ENCODE peak calls at places on chromosomes 3 and 15, in four cellular contexts. Z, B, U and C are unnamed samples.

GRCh38 chr3:190017575-190018288 is 103.0 kb downstream of the P3H2 start:
- DNase-seq in Z (no peak), B (no peak), U (no peak), C (no peak)

GRCh38 chr3:65795166-65795565 is 243.6 kb downstream of the MAGI1 start:
- DNase-seq in Z (no peak), B (no peak), U (no peak), C (no peak)

GRCh38 chr3:127266186-127266585 is 21.7 kb downstream of the PRR20G start:
- DNase-seq in Z (no peak), B (no peak), U (no peak), C (no peak)

GRCh38 chr3:127484601-127485388 is 105.7 kb downstream of the TPRA1 start:
- DNase-seq in Z (no peak), B (no peak), U (no peak), C (no peak)

GRCh38 chr3:107943860-107944543 is 146.8 kb downstream of the CD47 start:
- DNase-seq in Z (no peak), B (no peak), U (no peak), C (no peak)

GRCh38 chr15:74812533-74812932 is at the start of gene LMAN1L:
- DNase-seq in Z (no peak), B (no peak), U (no peak), C (no peak)

GRCh38 chr3:95289295-95289694 is 1226.4 kb downstream of the NSUN3 start:
- DNase-seq in Z (no peak), B (no peak), U (no peak), C (no peak)

GRCh38 chr3:177610677-177611654 is 413.7 kb upstream of the TBL1XR1 start:
- DNase-seq in Z (no peak), B (no peak), U (no peak), C (no peak)

GRCh38 chr3:191065183-191065805 is 133.7 kb upstream of the OSTN start:
- DNase-seq in Z (no peak), B (no peak), U (no peak), C (no peak)

GRCh38 chr3:112739252-112739945 is 98.5 kb upstream of the CCDC80 start:
- DNase-seq in Z (no peak), B (no peak), U (no peak), C (no peak)

GRCh38 chr3:46456118-46456517 is 8.6 kb downstream of the LTF start:
- DNase-seq in Z (no peak), B (no peak), U (no peak), C (no peak)

GRCh38 chr3:124142389-124142970 is 150.6 kb upstream of the ROPN1 start:
- DNase-seq in Z (no peak), B (no peak), U (no peak), C (no peak)

GRCh38 chr15:92864127-92864814 is 35.9 kb upstream of the CHD2 start:
- DNase-seq in Z (no peak), B (no peak), U (no peak), C (no peak)

GRCh38 chr15:85886345-85886935 is 91.7 kb upstream of the KLHL25 start:
- DNase-seq in Z (no peak), B (no peak), U (no peak), C (no peak)

GRCh38 chr3:158106773-158107461 is 697 bp upstream of the SHOX2 start:
- DNase-seq in Z (no peak), B (no peak), U (no peak), C (no peak)

GRCh38 chr15:85164841-85165466 is 183.3 kb downstream of the PDE8A start:
- DNase-seq in Z (no peak), B (no peak), U (no peak), C (no peak)

GRCh38 chr3:102301155-102301554 is 133.7 kb upstream of the ZPLD1 start:
- DNase-seq in Z (no peak), B (no peak), U (no peak), C (no peak)

GRCh38 chr3:110568246-110568645 is 503.4 kb upstream of the NECTIN3 start:
- DNase-seq in Z (no peak), B (no peak), U (no peak), C (no peak)

GRCh38 chr3:186571644-186572013 is 1.1 kb downstream of the DNAJB11 start:
- DNase-seq in Z (no peak), B (no peak), U (no peak), C (no peak)

GRCh38 chr3:37163262-37164020 is 10.9 kb downstream of the LRRFIP2 start:
- DNase-seq in Z (no peak), B (no peak), U (no peak), C (no peak)

GRCh38 chr15:49918106-49918505 is 200.9 kb downstream of the ATP8B4 start:
- DNase-seq in Z (no peak), B (no peak), U (no peak), C (no peak)

GRCh38 chr3:124847863-124848262 is 39.3 kb downstream of the ITGB5 start:
- DNase-seq in Z (no peak), B (no peak), U (no peak), C (no peak)

GRCh38 chr3:155744091-155744625 is 713 bp downstream of the PLCH1 start:
- DNase-seq in Z (no peak), B (peak; percentile 44), U (no peak), C (peak; percentile 53)

GRCh38 chr3:179811321-179812095 is 158.7 kb downstream of the USP13 start:
- DNase-seq in Z (peak; percentile 40), B (peak; percentile 13), U (peak; percentile 21), C (peak; percentile 24)

GRCh38 chr3:143266512-143266911 is 146.9 kb downstream of the CHST2 start:
- DNase-seq in Z (no peak), B (no peak), U (no peak), C (no peak)

GRCh38 chr15:39506146-39506545 is 74.7 kb upstream of the THBS1 start:
- DNase-seq in Z (no peak), B (no peak), U (no peak), C (no peak)

GRCh38 chr3:197795200-197795599 is 4.1 kb downstream of the LRCH3 start:
- DNase-seq in Z (no peak), B (no peak), U (no peak), C (no peak)

GRCh38 chr3:156014456-156014855 is 105.9 kb upstream of the KCNAB1 start:
- DNase-seq in Z (no peak), B (no peak), U (no peak), C (no peak)

GRCh38 chr3:47895241-47895640 is 92.3 kb downstream of the DHX30 start:
- DNase-seq in Z (no peak), B (no peak), U (no peak), C (no peak)

GRCh38 chr3:155753038-155753647 is 8.3 kb upstream of the PLCH1 start:
- DNase-seq in Z (no peak), B (no peak), U (no peak), C (no peak)

GRCh38 chr15:73051402-73051810 is 857 bp upstream of the NEO1 start:
- DNase-seq in Z (no peak), B (no peak), U (no peak), C (peak; percentile 14)

GRCh38 chr15:94607176-94607654 is 375.9 kb downstream of the MCTP2 start:
- DNase-seq in Z (no peak), B (no peak), U (no peak), C (no peak)

GRCh38 chr15:56086566-56086965 is 93.2 kb upstream of the NEDD4 start:
- DNase-seq in Z (no peak), B (no peak), U (no peak), C (no peak)

GRCh38 chr3:134384963-134385362 is 10.7 kb upstream of the AMOTL2 start:
- DNase-seq in Z (no peak), B (no peak), U (no peak), C (no peak)

GRCh38 chr3:28241221-28242160 is at the start of gene CMC1:
- DNase-seq in Z (peak; percentile 85), B (peak; percentile 73), U (peak; percentile 94), C (peak; percentile 68)
- TF ChIP-seq POLR2A in Z (peak; percentile 84), B (peak; percentile 87), U (peak; percentile 81), C (peak; percentile 87)

GRCh38 chr15:51227967-51228783 is 110.2 kb downstream of the CYP19A1 start:
- DNase-seq in Z (peak; percentile 76), B (peak; percentile 32), U (peak; percentile 7), C (peak; percentile 36)
- TF ChIP-seq TAF1 in Z (no peak), B (no peak), U (no peak), C (no peak)

GRCh38 chr3:194134231-194134756 is 1.7 kb upstream of the HES1 start:
- DNase-seq in Z (no peak), B (peak; percentile 32), U (no peak), C (no peak)

GRCh38 chr3:194135516-194135805 is 487 bp upstream of the HES1 start:
- DNase-seq in Z (no peak), B (no peak), U (no peak), C (no peak)

GRCh38 chr3:194135806-194136518 is at the start of gene HES1:
- DNase-seq in Z (peak; percentile 61), B (peak; percentile 67), U (peak; percentile 91), C (peak; percentile 62)

GRCh38 chr3:194133661-194134230 is 2.2 kb upstream of the HES1 start:
- DNase-seq in Z (no peak), B (no peak), U (no peak), C (no peak)

DNA sequence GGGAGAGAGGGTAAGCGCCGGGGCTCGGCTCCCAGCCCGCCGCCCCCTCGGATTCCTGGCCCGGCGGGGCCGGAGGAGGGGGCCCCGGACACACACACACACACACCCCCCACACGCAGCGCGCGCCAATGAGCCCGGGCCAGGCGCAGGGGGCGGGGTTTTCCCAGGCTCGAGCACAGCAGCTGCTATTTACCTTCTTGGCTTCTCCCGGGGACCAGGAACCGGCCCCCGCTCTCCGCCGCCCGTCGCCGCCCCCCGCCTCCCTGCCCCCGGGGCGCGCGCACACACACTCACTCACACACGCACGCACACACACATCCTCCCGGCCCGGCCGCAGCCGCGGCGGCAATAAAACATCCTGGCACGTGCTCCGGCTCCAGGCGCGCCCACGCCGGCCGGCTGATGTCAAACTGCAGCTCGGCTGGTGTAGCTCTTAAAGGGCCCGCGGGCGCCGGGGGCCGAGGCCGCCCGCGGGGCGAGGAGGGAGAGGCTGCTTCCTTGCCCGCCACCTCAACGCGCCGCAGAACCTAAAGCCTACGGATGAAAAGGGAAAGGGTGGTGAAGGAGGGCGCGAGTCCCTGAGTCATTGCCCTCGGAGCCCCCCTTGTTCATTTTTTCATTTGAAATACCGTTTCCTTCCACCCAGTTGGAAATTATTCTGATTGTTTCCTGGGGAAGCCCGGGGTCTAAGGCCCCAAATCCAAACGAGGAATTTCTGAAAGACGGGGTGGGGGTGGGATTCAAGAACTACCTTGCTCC is 1.0 kb upstream of the HES1 start:
- DNase-seq in Z (peak; percentile 55), B (peak; percentile 71), U (peak; percentile 83), C (peak; percentile 66)
- TF ChIP-seq POLR2A in Z (peak; percentile 16), B (no peak), U (no peak), C (no peak)

GRCh38 chr3:81349941-81350340 is 411.5 kb downstream of the GBE1 start:
- DNase-seq in Z (no peak), B (no peak), U (no peak), C (no peak)
- TF ChIP-seq TAF1 in Z (no peak), B (no peak), U (no peak), C (no peak)

GRCh38 chr15:60972301-60972700 is 256.8 kb downstream of the RORA start:
- DNase-seq in Z (no peak), B (no peak), U (no peak), C (no peak)
- TF ChIP-seq POLR2A in Z (no peak), B (no peak), U (no peak), C (no peak)

GRCh38 chr15:77504310-77504709 is 83.6 kb downstream of the HMG20A start:
- DNase-seq in Z (no peak), B (no peak), U (no peak), C (no peak)
- TF ChIP-seq TAF1 in Z (no peak), B (no peak), U (no peak), C (no peak)

GRCh38 chr3:138834359-138835176 is at the start of gene PIK3CB:
- DNase-seq in Z (no peak), B (peak; percentile 83), U (peak; percentile 47), C (peak; percentile 84)
- TF ChIP-seq POLR2A in Z (peak; percentile 94), B (peak; percentile 82), U (peak; percentile 94), C (peak; percentile 80)